ENCODE peak calls at places on chromosomes 2 and 18, in five cellular contexts. One of them, this sample, is unnamed.

GRCh38 chr2:98460573-98461560 is 16.2 kb downstream of the INPP4A start:
- DNase-seq in neural progenitor cell: no peak
- DNase-seq in lower lobe of right lung: no peak
- DNase-seq in ovary: no peak
- DNase-seq in heart right ventricle: peak
- DNase-seq in this sample: no peak

GRCh38 chr18:76380127-76380729 is 114.8 kb downstream of the ZNF516 start:
- DNase-seq in lower lobe of right lung: no peak
- DNase-seq in heart right ventricle: no peak
- DNase-seq in ovary: peak
- DNase-seq in neural progenitor cell: no peak
- DNase-seq in this sample: no peak

GRCh38 chr2:102436284-102436683 is 13.3 kb downstream of the IL18RAP start:
- DNase-seq in neural progenitor cell: no peak
- DNase-seq in heart right ventricle: no peak
- DNase-seq in ovary: no peak
- DNase-seq in lower lobe of right lung: no peak
- DNase-seq in this sample: peak

GRCh38 chr2:133390151-133390550 is 178.1 kb downstream of the NCKAP5 start:
- DNase-seq in ovary: no peak
- DNase-seq in heart right ventricle: no peak
- DNase-seq in neural progenitor cell: no peak
- DNase-seq in lower lobe of right lung: no peak
- DNase-seq in this sample: peak

GRCh38 chr2:223925106-223925505 is 20.0 kb downstream of the WDFY1 start:
- DNase-seq in ovary: no peak
- DNase-seq in lower lobe of right lung: no peak
- DNase-seq in neural progenitor cell: no peak
- DNase-seq in heart right ventricle: no peak
- DNase-seq in this sample: peak

GRCh38 chr2:219335373-219335786 is 2.8 kb upstream of the RESP18 start:
- DNase-seq in lower lobe of right lung: no peak
- DNase-seq in neural progenitor cell: peak
- DNase-seq in ovary: no peak
- DNase-seq in heart right ventricle: no peak
- DNase-seq in this sample: peak

GRCh38 chr2:229300814-229301213 is 29.7 kb upstream of the PID1 start:
- DNase-seq in lower lobe of right lung: no peak
- DNase-seq in heart right ventricle: no peak
- DNase-seq in neural progenitor cell: no peak
- DNase-seq in ovary: no peak
- DNase-seq in this sample: peak

GRCh38 chr2:130336877-130337734 is 5.6 kb upstream of the IMP4 start:
- DNase-seq in lower lobe of right lung: peak
- DNase-seq in heart right ventricle: peak
- DNase-seq in ovary: peak
- DNase-seq in neural progenitor cell: peak
- DNase-seq in this sample: peak

GRCh38 chr18:48599391-48599790 is 60.6 kb downstream of the CTIF start:
- DNase-seq in ovary: no peak
- DNase-seq in neural progenitor cell: no peak
- DNase-seq in lower lobe of right lung: no peak
- DNase-seq in heart right ventricle: no peak
- DNase-seq in this sample: no peak

GRCh38 chr2:183250472-183250871 is 126.2 kb downstream of the NUP35 start:
- DNase-seq in ovary: no peak
- DNase-seq in heart right ventricle: no peak
- DNase-seq in lower lobe of right lung: no peak
- DNase-seq in neural progenitor cell: no peak
- DNase-seq in this sample: no peak

GRCh38 chr2:25623361-25623760 is 50.0 kb downstream of the DTNB start:
- DNase-seq in ovary: no peak
- DNase-seq in heart right ventricle: no peak
- DNase-seq in neural progenitor cell: no peak
- DNase-seq in lower lobe of right lung: no peak
- DNase-seq in this sample: no peak

GRCh38 chr2:152054593-152054992 is 44.3 kb downstream of the CACNB4 start:
- DNase-seq in neural progenitor cell: no peak
- DNase-seq in lower lobe of right lung: no peak
- DNase-seq in ovary: no peak
- DNase-seq in heart right ventricle: no peak
- DNase-seq in this sample: peak

GRCh38 chr2:206245178-206245778 is 29.2 kb upstream of the ZDBF2 start:
- DNase-seq in ovary: no peak
- DNase-seq in lower lobe of right lung: no peak
- DNase-seq in heart right ventricle: no peak
- DNase-seq in neural progenitor cell: no peak
- DNase-seq in this sample: no peak

GRCh38 chr2:201261471-201261870 is 1.1 kb downstream of the CASP8 start:
- DNase-seq in lower lobe of right lung: no peak
- DNase-seq in neural progenitor cell: no peak
- DNase-seq in ovary: no peak
- DNase-seq in heart right ventricle: no peak
- DNase-seq in this sample: no peak

GRCh38 chr18:48803951-48804855 is 146.6 kb downstream of the SMAD7 start:
- DNase-seq in ovary: peak
- DNase-seq in heart right ventricle: no peak
- DNase-seq in lower lobe of right lung: peak
- DNase-seq in neural progenitor cell: no peak
- DNase-seq in this sample: no peak

GRCh38 chr2:203340791-203341487 is 12.7 kb downstream of the ABI2 start:
- DNase-seq in heart right ventricle: no peak
- DNase-seq in ovary: no peak
- DNase-seq in lower lobe of right lung: no peak
- DNase-seq in neural progenitor cell: peak
- DNase-seq in this sample: peak

GRCh38 chr2:192196451-192197194 is 1.9 kb upstream of the TMEFF2 start:
- DNase-seq in lower lobe of right lung: no peak
- DNase-seq in neural progenitor cell: peak
- DNase-seq in ovary: no peak
- DNase-seq in heart right ventricle: no peak
- DNase-seq in this sample: no peak
- H3K4me3 ChIP-seq in lower lobe of right lung: peak
- H3K4me3 ChIP-seq in neural progenitor cell: peak
- H3K4me3 ChIP-seq in ovary: no peak
- H3K4me3 ChIP-seq in heart right ventricle: no peak
- H3K4me3 ChIP-seq in this sample: peak

GRCh38 chr2:49371302-49371701 is 217.0 kb upstream of the FSHR start:
- DNase-seq in neural progenitor cell: no peak
- DNase-seq in heart right ventricle: no peak
- DNase-seq in lower lobe of right lung: no peak
- DNase-seq in ovary: no peak
- DNase-seq in this sample: no peak

GRCh38 chr2:49367003-49367402 is 212.7 kb upstream of the FSHR start:
- DNase-seq in ovary: no peak
- DNase-seq in neural progenitor cell: no peak
- DNase-seq in heart right ventricle: no peak
- DNase-seq in lower lobe of right lung: no peak
- DNase-seq in this sample: no peak

GRCh38 chr2:49369650-49370049 is 215.3 kb upstream of the FSHR start:
- DNase-seq in heart right ventricle: no peak
- DNase-seq in ovary: no peak
- DNase-seq in lower lobe of right lung: no peak
- DNase-seq in neural progenitor cell: no peak
- DNase-seq in this sample: no peak
- H3K4me3 ChIP-seq in heart right ventricle: no peak
- H3K4me3 ChIP-seq in ovary: no peak
- H3K4me3 ChIP-seq in lower lobe of right lung: no peak
- H3K4me3 ChIP-seq in neural progenitor cell: no peak
- H3K4me3 ChIP-seq in this sample: no peak

GRCh38 chr2:119706196-119706595 is 27.2 kb downstream of the TMEM177 start:
- DNase-seq in lower lobe of right lung: no peak
- DNase-seq in neural progenitor cell: no peak
- DNase-seq in ovary: no peak
- DNase-seq in heart right ventricle: no peak
- DNase-seq in this sample: no peak
- H3K4me3 ChIP-seq in lower lobe of right lung: no peak
- H3K4me3 ChIP-seq in neural progenitor cell: no peak
- H3K4me3 ChIP-seq in ovary: no peak
- H3K4me3 ChIP-seq in heart right ventricle: no peak
- H3K4me3 ChIP-seq in this sample: no peak

DNA sequence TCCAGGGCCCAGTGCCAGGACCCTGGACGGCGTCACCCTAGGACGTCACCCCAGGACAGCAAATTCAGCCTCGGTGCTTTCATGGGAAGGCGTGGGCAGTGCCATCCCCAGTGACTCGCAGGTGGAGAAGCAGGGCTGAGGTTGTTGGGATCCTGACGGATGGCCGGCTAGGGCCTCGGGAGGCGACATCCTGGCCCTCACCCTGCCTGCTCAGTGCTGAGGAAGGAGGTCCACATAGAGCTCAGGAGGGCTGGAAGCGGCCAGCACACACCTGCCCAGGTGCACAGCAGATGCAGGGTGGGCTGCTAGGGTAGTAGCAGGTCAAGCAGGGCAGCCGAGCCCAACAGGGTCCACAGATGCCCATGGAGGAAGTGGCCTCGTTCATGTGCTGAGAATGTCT is 482.0 kb upstream of the SALL3 start:
- DNase-seq in ovary: no peak
- DNase-seq in lower lobe of right lung: no peak
- DNase-seq in heart right ventricle: no peak
- DNase-seq in neural progenitor cell: no peak
- DNase-seq in this sample: no peak
- H3K4me3 ChIP-seq in ovary: no peak
- H3K4me3 ChIP-seq in lower lobe of right lung: no peak
- H3K4me3 ChIP-seq in heart right ventricle: no peak
- H3K4me3 ChIP-seq in neural progenitor cell: no peak
- H3K4me3 ChIP-seq in this sample: no peak

GRCh38 chr2:127658641-127659407 is 12.9 kb downstream of the GPR17 start:
- DNase-seq in ovary: no peak
- DNase-seq in neural progenitor cell: no peak
- DNase-seq in lower lobe of right lung: peak
- DNase-seq in heart right ventricle: no peak
- DNase-seq in this sample: no peak
- H3K4me3 ChIP-seq in ovary: no peak
- H3K4me3 ChIP-seq in neural progenitor cell: no peak
- H3K4me3 ChIP-seq in lower lobe of right lung: no peak
- H3K4me3 ChIP-seq in heart right ventricle: no peak
- H3K4me3 ChIP-seq in this sample: no peak

GRCh38 chr2:59204040-59204439 is 962.9 kb upstream of the FANCL start:
- DNase-seq in neural progenitor cell: no peak
- DNase-seq in lower lobe of right lung: no peak
- DNase-seq in heart right ventricle: no peak
- DNase-seq in ovary: no peak
- DNase-seq in this sample: no peak
- H3K4me3 ChIP-seq in neural progenitor cell: no peak
- H3K4me3 ChIP-seq in lower lobe of right lung: no peak
- H3K4me3 ChIP-seq in heart right ventricle: no peak
- H3K4me3 ChIP-seq in ovary: no peak
- H3K4me3 ChIP-seq in this sample: no peak

GRCh38 chr2:210544191-210544590 is 12.2 kb upstream of the CPS1 start:
- DNase-seq in lower lobe of right lung: no peak
- DNase-seq in heart right ventricle: no peak
- DNase-seq in ovary: no peak
- DNase-seq in neural progenitor cell: no peak
- DNase-seq in this sample: no peak

GRCh38 chr2:210548031-210548430 is 8.4 kb upstream of the CPS1 start:
- DNase-seq in ovary: no peak
- DNase-seq in lower lobe of right lung: no peak
- DNase-seq in neural progenitor cell: no peak
- DNase-seq in heart right ventricle: no peak
- DNase-seq in this sample: no peak

GRCh38 chr2:210546424-210547223 is 9.8 kb upstream of the CPS1 start:
- DNase-seq in heart right ventricle: peak
- DNase-seq in neural progenitor cell: peak
- DNase-seq in lower lobe of right lung: no peak
- DNase-seq in ovary: no peak
- DNase-seq in this sample: peak

GRCh38 chr2:210541280-210541902 is 15.0 kb upstream of the CPS1 start:
- DNase-seq in heart right ventricle: no peak
- DNase-seq in ovary: no peak
- DNase-seq in lower lobe of right lung: no peak
- DNase-seq in neural progenitor cell: no peak
- DNase-seq in this sample: peak

DNA sequence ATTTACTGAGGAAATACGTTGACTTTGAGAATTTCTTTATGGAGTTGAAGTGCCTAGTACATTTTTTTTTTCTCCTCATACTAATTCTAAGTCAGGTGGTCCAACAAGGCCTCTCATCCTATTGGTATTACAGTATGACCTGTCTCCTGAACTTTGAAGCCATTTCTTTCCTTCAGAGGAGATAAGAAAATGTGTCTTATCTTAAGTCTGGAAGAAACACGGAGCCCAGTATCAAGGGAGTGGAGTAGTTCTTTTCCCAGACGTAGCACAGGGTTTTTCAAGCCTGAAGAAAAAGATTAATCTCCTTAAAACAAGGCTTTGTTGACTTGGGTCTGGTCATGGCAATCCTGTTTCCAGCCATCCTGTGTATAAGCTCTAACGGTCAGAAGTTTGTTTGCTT is 11.6 kb upstream of the CPS1 start:
- DNase-seq in heart right ventricle: no peak
- DNase-seq in neural progenitor cell: no peak
- DNase-seq in ovary: no peak
- DNase-seq in lower lobe of right lung: no peak
- DNase-seq in this sample: no peak
- H3K4me3 ChIP-seq in heart right ventricle: no peak
- H3K4me3 ChIP-seq in neural progenitor cell: no peak
- H3K4me3 ChIP-seq in ovary: no peak
- H3K4me3 ChIP-seq in lower lobe of right lung: no peak
- H3K4me3 ChIP-seq in this sample: no peak

GRCh38 chr2:31253344-31254155 is 19.6 kb downstream of the EHD3 start:
- DNase-seq in lower lobe of right lung: no peak
- DNase-seq in ovary: no peak
- DNase-seq in heart right ventricle: no peak
- DNase-seq in neural progenitor cell: no peak
- DNase-seq in this sample: no peak
- H3K4me3 ChIP-seq in lower lobe of right lung: no peak
- H3K4me3 ChIP-seq in ovary: no peak
- H3K4me3 ChIP-seq in heart right ventricle: no peak
- H3K4me3 ChIP-seq in neural progenitor cell: no peak
- H3K4me3 ChIP-seq in this sample: no peak

DNA sequence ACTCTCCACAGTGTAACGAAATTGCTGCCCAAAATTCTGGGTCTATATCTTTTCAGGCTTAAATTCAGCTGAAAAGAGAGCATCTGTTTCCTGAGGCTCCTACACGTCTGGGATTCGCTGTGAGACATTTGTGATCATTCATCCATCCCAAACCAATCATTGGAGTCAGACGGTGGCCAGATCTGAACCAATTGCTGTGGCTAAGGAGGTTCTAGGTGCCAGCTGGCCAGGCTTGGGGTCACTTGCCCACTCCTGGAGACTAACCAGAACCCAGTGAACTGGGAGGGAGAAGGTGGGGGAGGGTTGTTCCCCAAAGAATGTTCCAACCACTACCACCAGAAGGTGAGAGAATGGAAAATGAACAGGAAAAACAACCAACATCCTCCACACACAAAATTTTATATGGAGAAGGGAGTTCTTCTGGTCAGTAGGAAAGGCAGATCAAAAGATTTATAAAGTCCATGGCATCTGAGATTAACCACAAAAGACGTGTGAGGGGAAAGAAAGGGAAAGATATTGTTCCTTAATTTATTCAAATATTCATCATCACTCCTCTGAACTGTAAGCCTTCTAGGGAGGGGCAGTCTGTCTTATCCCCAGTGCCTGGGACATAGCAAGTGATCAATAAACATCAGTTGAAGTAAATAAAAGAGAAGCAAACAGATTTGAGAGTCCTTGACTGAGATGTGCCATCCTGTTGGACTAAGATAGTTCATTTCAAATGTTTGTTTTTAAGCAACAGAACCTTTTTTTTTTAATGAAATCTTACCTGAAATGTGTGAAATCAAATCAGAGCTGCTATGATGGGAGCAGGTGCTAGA is 3.0 kb upstream of the RTKN start:
- DNase-seq in neural progenitor cell: no peak
- DNase-seq in ovary: no peak
- DNase-seq in heart right ventricle: no peak
- DNase-seq in lower lobe of right lung: no peak
- DNase-seq in this sample: no peak
- H3K4me3 ChIP-seq in neural progenitor cell: no peak
- H3K4me3 ChIP-seq in ovary: no peak
- H3K4me3 ChIP-seq in heart right ventricle: no peak
- H3K4me3 ChIP-seq in lower lobe of right lung: no peak
- H3K4me3 ChIP-seq in this sample: no peak

This sample was measured in choroid plexus epithelial cell.